ENCODE peak calls at places on chromosomes 6 and 20, in eight cellular contexts. D is RWPE1; G is adrenal gland; M is uterus; R is CD4-positive, alpha-beta memory T cell; Y is endodermal cell; Q is neuronal stem cell; E is PC-9. W is an unnamed sample.

GRCh38 chr20:43915209-43916072 is 789 bp downstream of the TOX2 start:
- DNase-seq in G (no peak), D (no peak), Y (peak; percentile 85), M (no peak), E (peak; percentile 52), R (peak; percentile 54), Q (no peak), W (no peak)

GRCh38 chr6:27901801-27902200 is 10.4 kb downstream of the OR2B2 start:
- DNase-seq in G (no peak), D (no peak), E (no peak), R (no peak), Q (no peak), M (no peak), Y (no peak), W (no peak)

GRCh38 chr6:6665505-6665904 is 77.0 kb downstream of the LY86 start:
- DNase-seq in M (no peak), G (no peak), Y (no peak), Q (peak; percentile 45), D (no peak), R (no peak), E (no peak), W (no peak)

GRCh38 chr6:39642300-39642699 is 82.9 kb downstream of the KIF6 start:
- DNase-seq in E (no peak), G (no peak), D (no peak), Q (no peak), R (no peak), Y (peak; percentile 59), M (no peak), W (no peak)

GRCh38 chr20:53741726-53742028 is 148.0 kb upstream of the ZNF217 start:
- DNase-seq in Q (no peak), M (no peak), D (no peak), R (no peak), E (no peak), Y (no peak), G (no peak), W (no peak)

GRCh38 chr6:30154709-30155521 is 6.1 kb downstream of the TRIM10 start:
- DNase-seq in Q (no peak), D (peak; percentile 91), R (no peak), G (no peak), E (peak; percentile 49), M (no peak), Y (no peak), W (no peak)

GRCh38 chr6:156842598-156843250 is 65.5 kb downstream of the ARID1B start:
- DNase-seq in M (no peak), Y (no peak), D (no peak), R (no peak), Q (no peak), E (no peak), G (no peak), W (no peak)

GRCh38 chr6:13273202-13273930 is 55.0 kb downstream of the TBC1D7 start:
- DNase-seq in G (no peak), R (no peak), D (no peak), Y (no peak), E (no peak), Q (no peak), M (no peak), W (no peak)

GRCh38 chr6:41568585-41569384 is 22.6 kb downstream of the FOXP4 start:
- DNase-seq in E (no peak), D (no peak), R (no peak), Q (no peak), Y (peak; percentile 41), M (no peak), G (no peak), W (peak; percentile 83)

GRCh38 chr6:102766946-102767345 is 1373.4 kb downstream of the GRIK2 start:
- DNase-seq in D (no peak), M (no peak), R (no peak), Y (no peak), G (no peak), Q (no peak), E (no peak), W (no peak)

GRCh38 chr6:7050911-7051779 is 56.6 kb upstream of the RREB1 start:
- DNase-seq in E (peak; percentile 95), D (peak; percentile 93), R (peak; percentile 46), G (peak; percentile 47), Q (peak; percentile 38), Y (peak; percentile 85), M (peak; percentile 40), W (peak; percentile 65)

GRCh38 chr6:165049362-165049761 is 260.0 kb downstream of the C6orf118 start:
- DNase-seq in R (no peak), D (peak; percentile 13), E (no peak), Q (peak; percentile 5), G (no peak), M (no peak), Y (peak; percentile 93), W (no peak)

GRCh38 chr6:83920017-83920416 is 60.5 kb downstream of the CYB5R4 start:
- DNase-seq in R (no peak), D (no peak), E (no peak), Y (no peak), Q (no peak), G (no peak), M (no peak), W (no peak)

GRCh38 chr20:38063911-38064310 is 30.4 kb downstream of the RPRD1B start:
- DNase-seq in D (no peak), G (no peak), Q (no peak), R (no peak), Y (no peak), M (no peak), E (no peak), W (no peak)

GRCh38 chr20:38066969-38067716 is 33.6 kb downstream of the RPRD1B start:
- DNase-seq in Y (no peak), D (no peak), G (no peak), Q (no peak), R (no peak), M (no peak), E (no peak), W (no peak)

GRCh38 chr20:38065764-38066375 is 32.3 kb downstream of the RPRD1B start:
- DNase-seq in Q (no peak), M (peak; percentile 59), E (no peak), Y (no peak), G (no peak), D (no peak), R (no peak), W (no peak)

GRCh38 chr20:38072885-38073284 is 39.3 kb downstream of the RPRD1B start:
- DNase-seq in G (no peak), Y (no peak), R (no peak), E (no peak), M (no peak), D (no peak), Q (no peak), W (no peak)

DNA sequence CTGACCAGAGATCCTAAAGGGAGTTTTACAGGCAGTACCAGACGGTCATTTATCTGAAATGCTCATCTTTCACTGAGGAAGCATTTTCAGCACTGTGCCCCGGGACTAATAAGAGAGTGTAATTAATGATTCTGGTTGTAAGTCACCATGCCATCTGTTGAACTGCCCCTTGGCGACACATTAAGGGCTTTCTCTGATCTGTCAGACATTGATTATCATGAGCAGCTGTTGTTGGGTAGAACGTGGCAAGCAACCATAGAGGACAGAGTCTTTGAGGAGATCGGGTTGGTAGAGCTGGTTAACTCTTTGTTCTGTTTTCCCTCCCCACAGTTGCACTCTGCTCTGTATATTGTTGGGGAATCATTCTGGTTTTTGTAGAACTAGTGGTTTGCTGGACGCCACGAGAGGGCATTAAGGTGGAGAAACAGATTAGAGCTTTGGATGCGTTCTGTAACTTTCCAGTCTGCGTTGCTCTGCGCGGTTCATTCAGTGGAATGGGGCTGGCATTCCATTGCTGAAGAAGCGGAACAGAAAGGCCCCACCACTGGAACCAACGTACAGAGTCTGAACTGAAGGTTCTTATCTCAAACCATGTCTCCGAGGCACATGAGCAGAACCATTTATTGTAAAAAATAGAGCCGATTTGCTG is 34.3 kb downstream of the RPRD1B start:
- DNase-seq in Q (no peak), R (no peak), Y (no peak), E (no peak), D (no peak), M (no peak), G (no peak), W (no peak)
- H3K27ac ChIP-seq in Q (no peak overlapping the region), R (no peak overlapping the region), Y (peak overlapping the region; percentile 21), E (no peak overlapping the region), D (no peak overlapping the region), M (peak overlapping the region; percentile 56), G (no peak overlapping the region), W (no peak overlapping the region)

GRCh38 chr6:112877134-112878100 is 530.3 kb downstream of the RFPL4B start:
- DNase-seq in D (peak; percentile 9), M (no peak), Q (no peak), G (no peak), R (no peak), E (no peak), Y (no peak), W (no peak)
- H3K27ac ChIP-seq in D (no peak overlapping the region), M (no peak overlapping the region), Q (peak overlapping the region; percentile 31), G (no peak overlapping the region), R (no peak overlapping the region), E (no peak overlapping the region), Y (peak overlapping the region; percentile 20), W (no peak overlapping the region)

GRCh38 chr6:11428895-11429294 is 108.7 kb upstream of the TMEM170B start:
- DNase-seq in G (no peak), R (no peak), Q (no peak), M (no peak), E (peak; percentile 89), Y (peak; percentile 78), D (no peak), W (no peak)
- H3K27ac ChIP-seq in G (no peak overlapping the region), R (no peak overlapping the region), Q (no peak overlapping the region), M (peak overlapping the region; percentile 74), E (peak overlapping the region; percentile 80), Y (no peak overlapping the region), D (no peak overlapping the region), W (peak overlapping the region; percentile 69)

GRCh38 chr20:36744764-36745191 is 1.1 kb downstream of the NDRG3 start:
- DNase-seq in E (peak; percentile 56), Y (peak; percentile 73), G (peak; percentile 52), Q (no peak), D (peak; percentile 74), M (peak; percentile 26), R (no peak), W (no peak)

GRCh38 chr20:36744243-36744642 is 1.6 kb downstream of the NDRG3 start:
- DNase-seq in E (no peak), Y (no peak), M (no peak), Q (no peak), D (no peak), R (no peak), G (no peak), W (no peak)

GRCh38 chr20:36745927-36746659 is at the start of gene NDRG3:
- DNase-seq in Y (peak; percentile 98), M (peak; percentile 93), D (peak; percentile 99), G (peak; percentile 90), E (peak; percentile 85), Q (peak; percentile 89), R (peak; percentile 94), W (peak; percentile 93)

GRCh38 chr20:36742558-36742957 is 3.3 kb downstream of the NDRG3 start:
- DNase-seq in D (no peak), E (no peak), R (no peak), Q (no peak), G (no peak), M (no peak), Y (no peak), W (no peak)

DNA sequence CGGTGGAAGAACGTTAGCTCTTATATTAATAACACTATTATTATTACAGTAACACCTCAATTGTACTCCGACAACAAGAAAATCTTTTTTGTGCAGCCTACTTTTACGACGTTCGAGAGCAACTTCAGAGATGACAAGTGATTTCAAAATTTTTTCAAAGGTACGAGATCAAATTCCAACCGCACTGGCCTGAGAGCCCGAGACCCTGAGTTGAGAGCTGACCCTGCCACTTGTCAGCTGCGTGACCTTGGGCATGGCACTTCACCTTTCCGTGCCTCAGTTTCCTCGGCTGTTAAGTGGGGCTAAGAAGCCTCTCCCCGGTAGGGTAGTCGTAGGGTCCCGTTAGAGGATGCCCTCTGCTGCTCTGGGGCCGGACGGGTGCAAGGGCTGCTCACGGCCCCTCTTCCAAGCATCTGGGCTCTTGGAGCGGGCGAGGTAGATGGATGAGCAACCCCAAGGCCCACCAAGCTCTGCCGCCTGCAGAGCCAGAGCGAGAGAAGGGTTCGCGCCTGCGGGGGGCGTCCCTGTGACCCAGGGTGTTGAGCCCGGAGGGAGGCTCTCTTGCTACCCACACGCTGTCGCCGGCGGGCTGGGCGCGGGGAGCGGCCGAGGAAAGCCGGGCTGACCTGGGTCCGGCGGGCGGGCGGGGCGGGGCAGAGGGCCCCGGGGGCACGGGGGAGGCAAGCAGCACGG is 510 bp downstream of the NDRG3 start:
- DNase-seq in E (no peak), M (no peak), R (no peak), Y (no peak), D (no peak), Q (no peak), G (peak; percentile 53), W (peak; percentile 33)
- H3K27ac ChIP-seq in E (peak overlapping the region; percentile 46), M (peak overlapping the region; percentile 69), R (peak overlapping the region; percentile 44), Y (no peak overlapping the region), D (peak overlapping the region; percentile 70), Q (no peak overlapping the region), G (no peak overlapping the region), W (peak overlapping the region; percentile 70)

W was measured in lung.